ENCODE peak calls at places on chromosomes 6 and 20, in four cellular contexts. N is C1 segment of cervical spinal cord, Z is stromal cell of bone marrow, Q is SW 1271. T is an unnamed sample.
A peak's percentile ranks its signal among the peaks of the same experiment; 100 is the strongest.

GRCh38 chr6:138673317-138674014 is 100.1 kb upstream of the CCDC28A start:
- DNase-seq in N (no peak), Q (no peak), Z (no peak), T (peak; percentile 28)

GRCh38 chr20:9230406-9230805 is 161.5 kb downstream of the PLCB4 start:
- DNase-seq in Q (no peak), Z (no peak), N (no peak), T (no peak)

GRCh38 chr20:46364670-46365482 is 41.5 kb downstream of the ELMO2 start:
- DNase-seq in Z (no peak), Q (no peak), N (peak; percentile 33), T (no peak)

GRCh38 chr6:40585661-40586269 is 1.4 kb downstream of the LRFN2 start:
- DNase-seq in N (no peak), Z (no peak), Q (no peak), T (no peak)

GRCh38 chr6:70633870-70634269 is 33.8 kb upstream of the SMAP1 start:
- DNase-seq in Z (no peak), N (no peak), Q (no peak), T (no peak)

GRCh38 chr20:32742322-32743236 is 688 bp downstream of the COMMD7 start:
- DNase-seq in Z (no peak), N (no peak), Q (no peak), T (no peak)

GRCh38 chr6:130116273-130116672 is 97.9 kb downstream of the L3MBTL3 start:
- DNase-seq in Z (no peak), N (no peak), Q (no peak), T (no peak)

GRCh38 chr6:106870824-106871300 is 103.7 kb downstream of the CD24 start:
- DNase-seq in Q (no peak), Z (no peak), N (no peak), T (no peak)

GRCh38 chr6:78489874-78490273 is 377.5 kb upstream of the IRAK1BP1 start:
- DNase-seq in Z (no peak), Q (no peak), N (no peak), T (no peak)

GRCh38 chr6:129490551-129491245 is 219.3 kb downstream of the ARHGAP18 start:
- DNase-seq in N (no peak), Q (peak; percentile 81), Z (peak; percentile 95), T (peak; percentile 88)

GRCh38 chr6:6219716-6220115 is 100.7 kb downstream of the F13A1 start:
- DNase-seq in Q (no peak), Z (no peak), N (no peak), T (no peak)

GRCh38 chr20:31967830-31968249 is at the start of gene XKR7:
- DNase-seq in Z (no peak), Q (no peak), N (no peak), T (no peak)

GRCh38 chr20:36572701-36573102 is 695 bp upstream of the TGIF2 start:
- DNase-seq in N (no peak), Z (no peak), Q (no peak), T (no peak)

GRCh38 chr6:6315660-6316059 is 4.8 kb downstream of the F13A1 start:
- DNase-seq in Q (peak; percentile 10), Z (peak; percentile 29), N (no peak), T (no peak)

GRCh38 chr6:53441761-53442160 is 93.0 kb upstream of the ELOVL5 start:
- DNase-seq in N (no peak), Z (peak; percentile 75), Q (no peak), T (no peak)

GRCh38 chr6:31614674-31615578 is at the start of gene AIF1:
- DNase-seq in Z (no peak), N (no peak), Q (no peak), T (no peak)

GRCh38 chr6:49541210-49541724 is 9.2 kb upstream of the C6orf141 start:
- DNase-seq in N (no peak), Q (peak; percentile 22), Z (peak; percentile 42), T (peak; percentile 98)

GRCh38 chr6:170114956-170115855 is 175.7 kb downstream of the DLL1 start:
- DNase-seq in Q (no peak), Z (no peak), N (no peak), T (no peak)

T was measured in SK-N-MC.